ENCODE peak calls at places on chromosomes 16 and 17, in eight cellular contexts. One of them, this sample, is unnamed.

GRCh38 chr16:66223176-66223780 is 143.2 kb upstream of the CDH5 start:
- DNase-seq in CD4-positive, alpha-beta memory T cell: no peak
- DNase-seq in tibial artery: no peak
- DNase-seq in CD8-positive, alpha-beta memory T cell: no peak
- DNase-seq in ascending aorta: no peak
- DNase-seq in CD4-positive, CD25-positive, alpha-beta regulatory T cell: no peak
- DNase-seq in osteoblast: peak
- DNase-seq in stomach: no peak
- DNase-seq in this sample: peak

GRCh38 chr17:73480740-73481139 is 163.5 kb downstream of the SDK2 start:
- DNase-seq in CD4-positive, alpha-beta memory T cell: no peak
- DNase-seq in CD8-positive, alpha-beta memory T cell: no peak
- DNase-seq in CD4-positive, CD25-positive, alpha-beta regulatory T cell: no peak
- DNase-seq in tibial artery: no peak
- DNase-seq in stomach: no peak
- DNase-seq in osteoblast: peak
- DNase-seq in ascending aorta: no peak
- DNase-seq in this sample: no peak

GRCh38 chr16:85330694-85331188 is 218.5 kb upstream of the CIBAR2 start:
- DNase-seq in CD8-positive, alpha-beta memory T cell: no peak
- DNase-seq in stomach: no peak
- DNase-seq in CD4-positive, CD25-positive, alpha-beta regulatory T cell: peak
- DNase-seq in osteoblast: peak
- DNase-seq in ascending aorta: no peak
- DNase-seq in CD4-positive, alpha-beta memory T cell: no peak
- DNase-seq in tibial artery: peak
- DNase-seq in this sample: peak

GRCh38 chr16:80656731-80657150 is 115.9 kb downstream of the DYNLRB2 start:
- DNase-seq in osteoblast: no peak
- DNase-seq in CD4-positive, CD25-positive, alpha-beta regulatory T cell: peak
- DNase-seq in tibial artery: no peak
- DNase-seq in ascending aorta: no peak
- DNase-seq in CD8-positive, alpha-beta memory T cell: no peak
- DNase-seq in stomach: no peak
- DNase-seq in CD4-positive, alpha-beta memory T cell: peak
- DNase-seq in this sample: no peak

GRCh38 chr17:37340804-37341203 is 35.0 kb upstream of the C17orf78 start:
- DNase-seq in stomach: no peak
- DNase-seq in CD4-positive, CD25-positive, alpha-beta regulatory T cell: no peak
- DNase-seq in CD4-positive, alpha-beta memory T cell: no peak
- DNase-seq in osteoblast: no peak
- DNase-seq in tibial artery: no peak
- DNase-seq in CD8-positive, alpha-beta memory T cell: no peak
- DNase-seq in ascending aorta: no peak
- DNase-seq in this sample: no peak

GRCh38 chr16:55184052-55184451 is 140.0 kb upstream of the IRX6 start:
- DNase-seq in osteoblast: no peak
- DNase-seq in stomach: no peak
- DNase-seq in tibial artery: no peak
- DNase-seq in CD4-positive, alpha-beta memory T cell: no peak
- DNase-seq in CD4-positive, CD25-positive, alpha-beta regulatory T cell: no peak
- DNase-seq in ascending aorta: no peak
- DNase-seq in CD8-positive, alpha-beta memory T cell: no peak
- DNase-seq in this sample: peak

GRCh38 chr16:82700541-82701240 is 73.9 kb downstream of the CDH13 start:
- DNase-seq in CD4-positive, alpha-beta memory T cell: no peak
- DNase-seq in ascending aorta: no peak
- DNase-seq in tibial artery: no peak
- DNase-seq in CD8-positive, alpha-beta memory T cell: no peak
- DNase-seq in CD4-positive, CD25-positive, alpha-beta regulatory T cell: no peak
- DNase-seq in osteoblast: peak
- DNase-seq in stomach: no peak
- DNase-seq in this sample: peak

GRCh38 chr17:51097708-51098446 is 22.8 kb downstream of the SPAG9 start:
- DNase-seq in CD4-positive, CD25-positive, alpha-beta regulatory T cell: no peak
- DNase-seq in CD8-positive, alpha-beta memory T cell: no peak
- DNase-seq in osteoblast: no peak
- DNase-seq in ascending aorta: no peak
- DNase-seq in CD4-positive, alpha-beta memory T cell: no peak
- DNase-seq in stomach: no peak
- DNase-seq in tibial artery: no peak
- DNase-seq in this sample: no peak

GRCh38 chr16:29816694-29817441 is 916 bp downstream of the PAGR1 start:
- DNase-seq in CD4-positive, alpha-beta memory T cell: peak
- DNase-seq in osteoblast: peak
- DNase-seq in ascending aorta: no peak
- DNase-seq in stomach: peak
- DNase-seq in CD8-positive, alpha-beta memory T cell: peak
- DNase-seq in tibial artery: peak
- DNase-seq in CD4-positive, CD25-positive, alpha-beta regulatory T cell: peak
- DNase-seq in this sample: peak

GRCh38 chr16:14310519-14310991 is 239.4 kb downstream of the MRTFB start:
- DNase-seq in ascending aorta: no peak
- DNase-seq in CD4-positive, alpha-beta memory T cell: no peak
- DNase-seq in osteoblast: peak
- DNase-seq in CD8-positive, alpha-beta memory T cell: no peak
- DNase-seq in tibial artery: no peak
- DNase-seq in stomach: no peak
- DNase-seq in CD4-positive, CD25-positive, alpha-beta regulatory T cell: no peak
- DNase-seq in this sample: no peak

GRCh38 chr17:77042688-77043330 is 98.0 kb upstream of the SEC14L1 start:
- DNase-seq in CD4-positive, alpha-beta memory T cell: no peak
- DNase-seq in ascending aorta: no peak
- DNase-seq in osteoblast: no peak
- DNase-seq in stomach: no peak
- DNase-seq in CD8-positive, alpha-beta memory T cell: no peak
- DNase-seq in tibial artery: no peak
- DNase-seq in CD4-positive, CD25-positive, alpha-beta regulatory T cell: no peak
- DNase-seq in this sample: no peak

GRCh38 chr17:15432807-15433547 is 34.4 kb downstream of the CDRT4 start:
- DNase-seq in CD4-positive, alpha-beta memory T cell: no peak
- DNase-seq in stomach: no peak
- DNase-seq in tibial artery: no peak
- DNase-seq in CD4-positive, CD25-positive, alpha-beta regulatory T cell: no peak
- DNase-seq in osteoblast: peak
- DNase-seq in CD8-positive, alpha-beta memory T cell: no peak
- DNase-seq in ascending aorta: no peak
- DNase-seq in this sample: no peak

GRCh38 chr16:31073073-31073822 is 792 bp downstream of the ZNF668 start:
- DNase-seq in CD8-positive, alpha-beta memory T cell: peak
- DNase-seq in CD4-positive, alpha-beta memory T cell: peak
- DNase-seq in tibial artery: peak
- DNase-seq in ascending aorta: peak
- DNase-seq in stomach: peak
- DNase-seq in CD4-positive, CD25-positive, alpha-beta regulatory T cell: peak
- DNase-seq in osteoblast: peak
- DNase-seq in this sample: peak

GRCh38 chr17:12853921-12854320 is 64.6 kb downstream of the ARHGAP44 start:
- DNase-seq in stomach: no peak
- DNase-seq in osteoblast: peak
- DNase-seq in ascending aorta: no peak
- DNase-seq in CD4-positive, CD25-positive, alpha-beta regulatory T cell: no peak
- DNase-seq in tibial artery: no peak
- DNase-seq in CD4-positive, alpha-beta memory T cell: no peak
- DNase-seq in CD8-positive, alpha-beta memory T cell: no peak
- DNase-seq in this sample: no peak

GRCh38 chr16:49902908-49903307 is 47.0 kb upstream of the ZNF423 start:
- DNase-seq in stomach: no peak
- DNase-seq in tibial artery: no peak
- DNase-seq in CD4-positive, alpha-beta memory T cell: no peak
- DNase-seq in osteoblast: no peak
- DNase-seq in CD4-positive, CD25-positive, alpha-beta regulatory T cell: no peak
- DNase-seq in ascending aorta: no peak
- DNase-seq in CD8-positive, alpha-beta memory T cell: no peak
- DNase-seq in this sample: no peak

GRCh38 chr16:49900875-49901274 is 45.0 kb upstream of the ZNF423 start:
- DNase-seq in osteoblast: no peak
- DNase-seq in ascending aorta: no peak
- DNase-seq in CD4-positive, CD25-positive, alpha-beta regulatory T cell: no peak
- DNase-seq in tibial artery: no peak
- DNase-seq in CD8-positive, alpha-beta memory T cell: no peak
- DNase-seq in CD4-positive, alpha-beta memory T cell: no peak
- DNase-seq in stomach: no peak
- DNase-seq in this sample: no peak

GRCh38 chr16:49901711-49902110 is 45.8 kb upstream of the ZNF423 start:
- DNase-seq in osteoblast: no peak
- DNase-seq in ascending aorta: no peak
- DNase-seq in CD8-positive, alpha-beta memory T cell: no peak
- DNase-seq in CD4-positive, CD25-positive, alpha-beta regulatory T cell: no peak
- DNase-seq in tibial artery: no peak
- DNase-seq in CD4-positive, alpha-beta memory T cell: no peak
- DNase-seq in stomach: no peak
- DNase-seq in this sample: no peak

DNA sequence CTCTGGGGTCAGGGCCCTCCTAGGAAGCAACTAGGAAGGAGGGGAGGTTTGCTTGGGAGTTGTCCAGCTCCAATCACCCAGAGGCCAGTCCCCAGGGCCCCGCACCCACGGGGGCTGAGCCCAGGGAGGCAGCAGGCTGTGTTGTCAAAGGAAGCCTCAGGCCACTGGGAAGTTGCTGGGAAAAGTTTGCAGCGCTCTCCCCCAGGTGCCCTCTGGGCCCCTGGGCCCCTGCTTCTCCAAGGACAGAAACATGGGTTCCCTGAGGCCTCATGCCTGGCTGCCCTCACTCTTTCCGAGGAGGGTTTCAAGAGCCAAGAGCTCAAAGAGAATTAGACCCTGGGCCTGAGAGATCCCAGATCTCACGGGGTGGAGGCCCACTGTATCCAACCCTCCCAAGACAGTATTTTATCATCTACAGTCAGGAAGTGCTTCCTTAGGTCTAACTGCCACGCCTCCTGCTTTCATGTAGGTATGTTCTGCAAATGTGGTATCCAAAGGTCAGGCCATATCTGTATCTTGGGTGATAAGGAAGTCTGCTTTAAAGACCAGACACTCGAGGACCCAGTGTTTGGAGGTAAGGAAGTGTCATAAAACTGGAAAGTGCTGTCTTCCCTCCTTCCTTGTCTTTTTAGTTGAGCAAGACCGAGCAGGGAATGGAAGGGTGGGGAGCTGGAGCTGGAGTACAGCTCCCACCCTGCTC is 44.2 kb upstream of the ZNF423 start:
- DNase-seq in tibial artery: no peak
- DNase-seq in CD4-positive, alpha-beta memory T cell: no peak
- DNase-seq in CD8-positive, alpha-beta memory T cell: no peak
- DNase-seq in ascending aorta: no peak
- DNase-seq in stomach: no peak
- DNase-seq in osteoblast: no peak
- DNase-seq in CD4-positive, CD25-positive, alpha-beta regulatory T cell: no peak
- DNase-seq in this sample: no peak
- H3K27ac ChIP-seq in tibial artery: no peak
- H3K27ac ChIP-seq in CD4-positive, alpha-beta memory T cell: no peak
- H3K27ac ChIP-seq in CD8-positive, alpha-beta memory T cell: no peak
- H3K27ac ChIP-seq in ascending aorta: no peak
- H3K27ac ChIP-seq in stomach: no peak
- H3K27ac ChIP-seq in osteoblast: no peak
- H3K27ac ChIP-seq in CD4-positive, CD25-positive, alpha-beta regulatory T cell: no peak
- H3K27ac ChIP-seq in this sample: no peak

DNA sequence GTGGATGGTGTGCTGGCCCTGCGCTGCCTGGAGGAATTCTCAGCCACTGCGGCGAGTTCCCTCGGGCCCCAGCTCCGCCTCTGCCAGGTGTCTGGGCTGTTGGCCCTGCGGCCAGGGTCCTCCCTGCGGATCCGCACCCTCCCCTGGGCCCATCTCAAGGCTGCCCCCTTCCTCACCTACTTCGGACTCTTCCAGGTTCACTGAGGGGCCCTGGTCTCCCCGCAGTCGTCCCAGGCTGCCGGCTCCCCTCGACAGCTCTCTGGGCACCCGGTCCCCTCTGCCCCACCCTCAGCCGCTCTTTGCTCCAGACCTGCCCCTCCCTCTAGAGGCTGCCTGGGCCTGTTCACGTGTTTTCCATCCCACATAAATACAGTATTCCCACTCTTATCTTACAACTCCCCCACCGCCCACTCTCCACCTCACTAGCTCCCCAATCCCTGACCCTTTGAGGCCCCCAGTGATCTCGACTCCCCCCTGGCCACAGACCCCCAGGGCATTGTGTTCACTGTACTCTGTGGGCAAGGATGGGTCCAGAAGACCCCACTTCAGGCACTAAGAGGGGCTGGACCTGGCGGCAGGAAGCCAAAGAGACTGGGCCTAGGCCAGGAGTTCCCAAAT is 1.3 kb upstream of the TNFSF13 start:
- DNase-seq in CD4-positive, alpha-beta memory T cell: no peak
- DNase-seq in CD4-positive, CD25-positive, alpha-beta regulatory T cell: no peak
- DNase-seq in ascending aorta: no peak
- DNase-seq in osteoblast: no peak
- DNase-seq in CD8-positive, alpha-beta memory T cell: no peak
- DNase-seq in tibial artery: no peak
- DNase-seq in stomach: peak
- DNase-seq in this sample: no peak
- H3K27ac ChIP-seq in CD4-positive, alpha-beta memory T cell: no peak
- H3K27ac ChIP-seq in CD4-positive, CD25-positive, alpha-beta regulatory T cell: peak
- H3K27ac ChIP-seq in ascending aorta: peak
- H3K27ac ChIP-seq in osteoblast: no peak
- H3K27ac ChIP-seq in CD8-positive, alpha-beta memory T cell: no peak
- H3K27ac ChIP-seq in tibial artery: peak
- H3K27ac ChIP-seq in stomach: peak
- H3K27ac ChIP-seq in this sample: no peak

DNA sequence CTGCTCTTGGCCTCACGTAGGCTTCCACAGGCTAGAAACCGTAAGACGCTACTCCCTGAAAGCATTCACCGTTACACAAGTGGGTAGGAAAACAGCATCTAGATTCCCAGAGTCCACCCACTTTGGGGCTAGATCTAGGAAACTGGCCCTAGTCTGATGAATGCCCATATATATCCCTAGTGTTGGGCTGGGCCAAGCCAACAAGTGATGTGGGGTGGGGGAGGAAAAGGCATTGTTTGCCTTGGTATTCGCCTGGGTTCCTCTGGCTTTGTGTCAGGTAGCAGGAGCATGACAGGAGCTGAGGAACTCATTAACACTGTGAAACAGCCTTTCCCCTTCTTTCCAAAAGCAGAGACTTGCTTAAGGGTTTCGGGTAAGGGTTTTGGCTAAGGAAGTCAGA is 112.4 kb downstream of the SMG6 start:
- DNase-seq in osteoblast: no peak
- DNase-seq in CD4-positive, alpha-beta memory T cell: no peak
- DNase-seq in stomach: no peak
- DNase-seq in tibial artery: no peak
- DNase-seq in ascending aorta: no peak
- DNase-seq in CD8-positive, alpha-beta memory T cell: no peak
- DNase-seq in CD4-positive, CD25-positive, alpha-beta regulatory T cell: no peak
- DNase-seq in this sample: no peak
- H3K27ac ChIP-seq in osteoblast: peak
- H3K27ac ChIP-seq in CD4-positive, alpha-beta memory T cell: no peak
- H3K27ac ChIP-seq in stomach: peak
- H3K27ac ChIP-seq in tibial artery: no peak
- H3K27ac ChIP-seq in ascending aorta: no peak
- H3K27ac ChIP-seq in CD8-positive, alpha-beta memory T cell: no peak
- H3K27ac ChIP-seq in CD4-positive, CD25-positive, alpha-beta regulatory T cell: no peak
- H3K27ac ChIP-seq in this sample: peak

DNA sequence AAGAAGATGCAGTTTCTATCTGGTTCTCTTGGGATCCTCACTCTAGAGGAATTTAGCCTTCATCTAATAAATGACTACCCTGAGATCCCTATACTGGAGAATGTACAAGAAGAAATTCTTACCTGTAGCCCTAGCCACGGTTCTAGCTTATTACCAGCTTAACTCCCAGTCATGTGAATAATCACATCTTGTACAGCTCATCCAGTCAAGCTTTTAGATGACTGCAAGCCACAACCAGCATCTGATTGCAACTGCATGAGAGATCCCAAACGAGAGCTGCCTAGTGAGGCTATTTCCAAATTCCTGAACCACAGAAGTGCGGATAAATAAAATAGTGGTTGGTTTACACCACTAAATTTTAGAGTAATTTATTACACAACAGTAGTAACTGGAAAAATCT is 196.0 kb upstream of the CPHXL start:
- DNase-seq in CD4-positive, CD25-positive, alpha-beta regulatory T cell: no peak
- DNase-seq in tibial artery: no peak
- DNase-seq in CD8-positive, alpha-beta memory T cell: no peak
- DNase-seq in osteoblast: peak
- DNase-seq in ascending aorta: no peak
- DNase-seq in CD4-positive, alpha-beta memory T cell: no peak
- DNase-seq in stomach: no peak
- DNase-seq in this sample: no peak
- H3K27ac ChIP-seq in CD4-positive, CD25-positive, alpha-beta regulatory T cell: no peak
- H3K27ac ChIP-seq in tibial artery: no peak
- H3K27ac ChIP-seq in CD8-positive, alpha-beta memory T cell: no peak
- H3K27ac ChIP-seq in osteoblast: no peak
- H3K27ac ChIP-seq in ascending aorta: no peak
- H3K27ac ChIP-seq in CD4-positive, alpha-beta memory T cell: no peak
- H3K27ac ChIP-seq in stomach: no peak
- H3K27ac ChIP-seq in this sample: no peak

This sample was measured in cardiac muscle cell.